ENCODE peak calls at places on chromosomes 1 and 21, in four cellular contexts. A is HFFc6, Z is progenitor cell of endocrine pancreas, N is fibroblast of pulmonary artery. V is an unnamed sample.
A peak's percentile ranks its signal among the peaks of the same experiment; 100 is the strongest.

GRCh38 chr1:153404768-153405167 is 11.6 kb upstream of the S100A7A start:
- DNase-seq in A (no peak), Z (no peak), N (no peak), V (peak; percentile 9)

GRCh38 chr1:49298304-49298703 is 521.6 kb upstream of the BEND5 start:
- DNase-seq in A (no peak), Z (no peak), N (no peak), V (peak; percentile 0)

GRCh38 chr1:162905759-162906158 is 44.8 kb upstream of the CCDC190 start:
- DNase-seq in A (peak; percentile 76), Z (no peak), N (peak; percentile 69), V (peak; percentile 86)

GRCh38 chr1:154755858-154756730 is 114.0 kb downstream of the KCNN3 start:
- DNase-seq in A (peak; percentile 36), Z (no peak), N (peak; percentile 8), V (peak; percentile 44)

GRCh38 chr1:224433671-224434446 is 738 bp downstream of the WDR26 start:
- DNase-seq in A (peak; percentile 6), Z (no peak), N (peak; percentile 10), V (no peak)

GRCh38 chr1:167439301-167439988 is 78.9 kb downstream of the CD247 start:
- DNase-seq in A (no peak), Z (peak; percentile 30), N (peak; percentile 48), V (peak; percentile 37)

GRCh38 chr21:45415943-45416611 is 11.1 kb downstream of the COL18A1 start:
- DNase-seq in A (no peak), Z (no peak), N (no peak), V (no peak)

GRCh38 chr1:22370190-22370498 is 81.5 kb upstream of the ZBTB40 start:
- DNase-seq in A (no peak), Z (no peak), N (no peak), V (no peak)

GRCh38 chr1:216323344-216323743 is 99.9 kb downstream of the USH2A start:
- DNase-seq in A (no peak), Z (no peak), N (no peak), V (no peak)

GRCh38 chr1:192976576-192976975 is 82.6 kb downstream of the UCHL5 start:
- DNase-seq in A (no peak), Z (no peak), N (no peak), V (no peak)

GRCh38 chr1:178262101-178262500 is 168.2 kb downstream of the RASAL2 start:
- DNase-seq in A (peak; percentile 70), Z (no peak), N (peak; percentile 89), V (peak; percentile 63)

GRCh38 chr21:31503939-31504338 is 155.6 kb upstream of the SOD1 start:
- DNase-seq in A (no peak), Z (no peak), N (no peak), V (no peak)

GRCh38 chr21:31505975-31506374 is 153.5 kb upstream of the SOD1 start:
- DNase-seq in A (no peak), Z (no peak), N (no peak), V (no peak)

GRCh38 chr21:31511258-31511657 is 148.2 kb upstream of the SOD1 start:
- DNase-seq in A (no peak), Z (no peak), N (no peak), V (no peak)

GRCh38 chr21:31514598-31514997 is 144.9 kb upstream of the SOD1 start:
- DNase-seq in A (no peak), Z (no peak), N (no peak), V (no peak)

DNA sequence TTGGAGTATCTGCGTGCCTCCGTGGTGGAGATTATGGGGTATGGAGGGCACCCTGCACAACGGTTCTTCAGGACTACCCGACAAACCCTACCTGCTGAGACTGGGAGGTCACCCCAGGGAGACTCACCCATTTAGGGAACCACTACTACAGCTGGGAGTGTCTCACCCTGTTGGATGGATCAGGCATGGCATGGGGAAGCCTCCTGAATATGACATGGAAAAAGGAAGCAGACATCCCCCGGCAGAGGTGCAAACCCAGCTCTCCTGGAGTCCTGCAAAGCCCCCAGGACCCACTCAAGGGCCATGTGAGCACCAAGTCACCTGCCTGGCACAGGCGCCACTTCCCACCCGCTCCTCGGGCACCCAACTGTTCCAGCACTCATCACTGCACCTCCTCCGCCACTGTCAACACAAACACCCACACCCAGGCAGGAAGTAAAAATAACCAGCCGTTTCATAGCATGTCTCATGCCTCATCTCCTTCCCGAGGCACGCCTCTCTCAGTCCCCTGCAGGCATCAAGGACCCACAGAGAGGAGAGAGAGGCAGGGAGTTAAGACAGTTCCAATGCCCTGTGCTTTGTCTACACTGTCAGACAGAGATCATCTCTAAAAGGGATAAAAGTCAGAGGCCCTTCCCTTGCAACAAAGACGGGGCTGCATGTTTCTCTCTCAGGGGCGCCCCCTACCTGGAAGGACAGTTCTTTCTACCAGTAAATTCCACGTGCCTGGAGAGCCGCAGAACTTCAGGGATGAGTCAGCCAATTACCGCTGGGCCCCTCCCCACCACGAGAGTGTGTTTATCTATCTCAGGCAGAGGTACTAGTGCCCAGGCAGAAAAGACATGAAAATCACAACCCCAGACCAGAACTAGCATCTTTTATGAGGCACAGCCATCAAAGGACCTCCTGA is 150.1 kb upstream of the SOD1 start:
- DNase-seq in A (no peak), Z (no peak), N (peak; percentile 14), V (peak; percentile 32)
- TF ChIP-seq CTCF in A (no peak), Z (peak; percentile 26), N (peak; percentile 7), V (peak; percentile 8)

GRCh38 chr1:184493987-184494388 is 107.2 kb downstream of the C1orf21 start:
- DNase-seq in A (no peak), Z (no peak), N (no peak), V (no peak)

GRCh38 chr1:184502154-184502553 is 115.3 kb downstream of the C1orf21 start:
- DNase-seq in A (no peak), Z (no peak), N (no peak), V (no peak)

GRCh38 chr1:184494929-184495328 is 108.1 kb downstream of the C1orf21 start:
- DNase-seq in A (no peak), Z (no peak), N (no peak), V (no peak)

GRCh38 chr1:184499626-184500025 is 112.8 kb downstream of the C1orf21 start:
- DNase-seq in A (peak; percentile 20), Z (no peak), N (no peak), V (peak; percentile 23)

GRCh38 chr1:184497962-184498723 is 111.3 kb downstream of the C1orf21 start:
- DNase-seq in A (no peak), Z (no peak), N (no peak), V (peak; percentile 11)
- TF ChIP-seq CTCF in A (no peak), Z (no peak), N (no peak), V (no peak)

GRCh38 chr1:242690849-242691602 is 166.5 kb upstream of the PLD5 start:
- DNase-seq in A (no peak), Z (no peak), N (no peak), V (no peak)
- TF ChIP-seq CTCF in A (no peak), Z (no peak), N (no peak), V (no peak)

GRCh38 chr1:147080671-147081394 is 91.4 kb downstream of the PRKAB2 start:
- DNase-seq in A (no peak), Z (no peak), N (no peak), V (no peak)
- TF ChIP-seq CTCF in A (no peak), Z (peak; percentile 13), N (no peak), V (no peak)